ENCODE peak calls at places on chromosomes 13 and 19, in nine cellular contexts. A is spleen, K is breast epithelium, Y is HepG2, B is stomach, H is endothelial cell of umbilical vein, X is sigmoid colon, M is GM12892, I is GM23338. D is an unnamed sample.

GRCh38 chr13:52599037-52599852 is 43.0 kb upstream of the HNRNPA1L2 start:
- DNase-seq in M (no peak), K (peak), A (no peak), B (no peak), I (no peak), X (no peak), H (peak), Y (no peak), D (peak)

GRCh38 chr13:104949840-104950805 is 1585.3 kb downstream of the EFNB2 start:
- DNase-seq in A (no peak), B (no peak), H (no peak), M (no peak), K (no peak), Y (no peak), X (no peak), I (no peak), D (no peak)

GRCh38 chr19:39927524-39928356 is 6.7 kb downstream of the FCGBP start:
- DNase-seq in I (no peak), Y (no peak), M (no peak), B (peak), K (no peak), A (no peak), X (no peak), H (no peak), D (no peak)

GRCh38 chr13:111629933-111630332 is 309.5 kb downstream of the TEX29 start:
- DNase-seq in H (no peak), A (no peak), I (no peak), Y (no peak), M (no peak), B (no peak), X (no peak), K (no peak), D (no peak)

GRCh38 chr13:106153876-106154275 is 381.6 kb downstream of the EFNB2 start:
- DNase-seq in M (no peak), Y (no peak), H (no peak), K (no peak), I (no peak), B (no peak), A (no peak), X (no peak), D (no peak)

GRCh38 chr19:39327990-39328705 is 7.5 kb upstream of the LRFN1 start:
- DNase-seq in M (peak), H (peak), Y (peak), A (peak), I (peak), X (peak), B (peak), K (peak), D (no peak)

GRCh38 chr13:77313923-77314322 is 13.0 kb downstream of the MYCBP2 start:
- DNase-seq in Y (no peak), X (no peak), A (no peak), B (no peak), K (no peak), I (no peak), M (no peak), H (no peak), D (no peak)

GRCh38 chr19:27833031-27833430 is 1379.9 kb downstream of the UQCRFS1 start:
- DNase-seq in K (no peak), X (no peak), I (no peak), A (no peak), H (no peak), M (no peak), B (no peak), Y (no peak), D (no peak)

GRCh38 chr13:25247345-25247744 is 39.9 kb downstream of the MTMR6 start:
- DNase-seq in K (no peak), X (no peak), Y (no peak), H (no peak), A (no peak), B (no peak), I (no peak), M (no peak), D (no peak)

GRCh38 chr19:36182612-36183454 is 30.6 kb upstream of the COX7A1 start:
- DNase-seq in I (peak), B (no peak), M (no peak), A (no peak), K (no peak), X (no peak), H (no peak), Y (no peak), D (no peak)

GRCh38 chr19:29610574-29611271 is 4.6 kb downstream of the POP4 start:
- DNase-seq in Y (peak), H (peak), M (peak), A (peak), X (peak), K (peak), B (peak), I (peak), D (no peak)
- TF ChIP-seq POLR2AphosphoS5 in Y (no peak), H (no peak), M (no peak), A (no peak), X (no peak), K (no peak), B (peak), I (no peak), D (no peak)

GRCh38 chr19:13054605-13055212 is 47.9 kb downstream of the LYL1 start:
- DNase-seq in B (no peak), Y (no peak), I (no peak), A (no peak), M (no peak), K (no peak), X (peak), H (no peak), D (no peak)

GRCh38 chr19:13057147-13057572 is 45.5 kb downstream of the LYL1 start:
- DNase-seq in X (no peak), B (peak), I (no peak), M (no peak), K (no peak), A (no peak), H (peak), Y (peak), D (no peak)

GRCh38 chr19:13053761-13054604 is 48.7 kb downstream of the LYL1 start:
- DNase-seq in A (no peak), H (peak), M (no peak), X (peak), B (peak), K (peak), I (peak), Y (peak), D (no peak)

GRCh38 chr19:13056052-13056660 is 46.5 kb downstream of the LYL1 start:
- DNase-seq in Y (no peak), B (peak), A (no peak), X (peak), K (peak), H (no peak), I (peak), M (no peak), D (no peak)

DNA sequence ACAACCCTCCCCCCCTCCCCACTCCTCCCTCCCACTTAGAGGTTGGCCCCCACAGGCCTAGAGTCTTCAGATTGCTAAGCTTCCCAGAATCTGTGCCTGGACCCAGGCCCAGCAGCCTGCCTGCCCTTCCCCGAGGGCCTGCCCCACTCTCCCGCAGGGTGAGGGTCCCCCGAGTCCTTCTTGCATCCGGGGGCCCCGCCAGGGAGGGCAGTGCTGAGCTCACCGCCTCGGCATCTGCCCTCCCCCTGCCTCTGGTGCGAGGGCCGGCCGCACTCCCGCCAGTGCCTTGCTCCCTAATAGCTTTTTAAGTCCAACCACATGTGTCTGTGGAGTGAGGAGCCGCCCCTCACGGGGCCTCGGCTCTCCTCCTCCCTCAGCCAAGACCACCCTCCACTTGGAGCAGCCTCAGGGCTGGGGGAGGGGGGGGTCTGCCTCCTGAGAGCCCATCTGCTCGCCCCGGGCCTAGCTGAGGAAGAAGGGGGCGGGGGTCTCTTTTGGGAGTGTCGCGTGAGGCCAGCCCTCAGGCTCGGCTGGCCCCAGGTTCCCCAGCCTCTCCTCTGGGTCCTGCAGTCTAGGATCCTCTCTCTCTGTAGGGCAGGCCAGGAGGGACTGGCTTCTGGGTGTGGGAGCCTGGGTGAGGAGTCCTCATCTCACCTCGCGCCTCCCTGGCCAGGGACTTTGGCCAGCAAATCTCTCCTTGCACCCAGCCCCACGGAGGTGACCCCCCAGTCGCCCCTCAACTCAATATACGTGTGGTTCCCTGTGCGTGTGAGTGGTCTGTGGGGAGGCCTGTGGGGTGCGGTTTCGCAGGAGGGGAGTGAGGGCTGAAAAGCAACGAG is 47.2 kb downstream of the LYL1 start:
- DNase-seq in Y (no peak), K (peak), I (peak), B (peak), M (no peak), X (peak), H (peak), A (no peak), D (no peak)
- TF ChIP-seq POLR2AphosphoS5 in Y (no peak), K (no peak), I (no peak), B (no peak), M (no peak), X (peak), H (no peak), A (peak), D (peak)

GRCh38 chr13:87889241-87889640 is 218.1 kb downstream of the SLITRK5 start:
- DNase-seq in Y (no peak), I (no peak), H (no peak), K (no peak), B (no peak), M (no peak), X (no peak), A (no peak), D (no peak)
- TF ChIP-seq POLR2AphosphoS5 in Y (no peak), I (no peak), H (no peak), K (no peak), B (no peak), M (no peak), X (no peak), A (no peak), D (no peak)

GRCh38 chr13:49113526-49114286 is 106.4 kb upstream of the MLNR start:
- DNase-seq in H (peak), K (no peak), B (no peak), Y (peak), A (no peak), M (no peak), I (no peak), X (no peak), D (no peak)

GRCh38 chr13:49108204-49108603 is 111.9 kb upstream of the MLNR start:
- DNase-seq in H (no peak), M (no peak), B (no peak), A (no peak), K (no peak), I (no peak), Y (no peak), X (no peak), D (no peak)

GRCh38 chr13:49112782-49113525 is 107.2 kb upstream of the MLNR start:
- DNase-seq in A (no peak), M (no peak), K (no peak), Y (no peak), B (no peak), I (peak), H (no peak), X (no peak), D (no peak)

DNA sequence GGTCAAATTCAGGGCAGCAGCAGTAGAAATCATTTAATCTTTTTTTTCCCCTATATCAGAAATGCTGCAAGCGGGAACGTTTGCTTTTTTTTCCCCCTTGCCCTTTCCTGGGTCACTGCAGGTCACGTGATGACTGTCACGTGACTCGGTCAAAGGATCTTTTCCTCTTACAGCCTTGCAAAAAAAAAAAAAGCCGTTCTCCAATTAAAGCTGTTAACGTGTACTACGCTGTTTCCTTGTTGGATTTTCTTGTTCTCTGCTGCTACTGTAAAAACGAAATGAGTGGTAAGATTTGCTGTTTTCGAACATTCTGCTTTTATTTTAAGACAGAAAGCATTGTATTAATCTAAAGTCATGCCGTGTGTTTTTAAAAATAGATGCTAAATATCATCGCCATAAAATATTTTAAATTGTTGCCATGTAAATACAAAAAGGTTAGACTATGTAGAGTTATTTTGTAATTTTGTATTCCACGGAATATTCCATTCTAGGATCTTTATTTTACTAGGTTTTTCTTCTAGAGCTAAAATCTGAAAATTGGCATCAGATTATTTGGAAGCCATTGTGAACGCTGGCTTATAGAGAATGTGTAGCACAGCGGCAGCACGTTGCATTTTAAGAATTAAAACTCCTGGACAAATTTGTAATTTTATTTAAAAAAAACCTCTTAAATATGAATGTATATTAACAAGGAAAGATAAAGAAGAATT is 109.9 kb upstream of the MLNR start:
- DNase-seq in X (peak), I (peak), Y (peak), K (peak), B (peak), H (peak), A (peak), M (peak), D (peak)
- TF ChIP-seq POLR2AphosphoS5 in X (peak), I (no peak), Y (peak), K (no peak), B (peak), H (peak), A (no peak), M (no peak), D (peak)

DNA sequence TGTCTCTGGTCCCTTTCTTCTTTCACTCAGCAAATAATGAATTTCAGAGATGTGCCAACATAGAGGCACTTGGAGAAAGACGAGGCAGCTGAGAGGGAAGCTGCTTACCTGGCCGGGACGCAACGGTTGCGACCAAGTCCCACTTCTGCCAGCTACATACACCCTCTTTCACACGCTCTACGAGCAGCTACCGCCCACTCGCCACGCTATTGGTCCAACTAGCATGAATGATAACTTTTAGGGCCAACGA is 773 bp upstream of the CNOT3 start:
- DNase-seq in I (no peak), Y (no peak), X (no peak), K (no peak), H (no peak), B (no peak), A (no peak), M (no peak), D (no peak)
- TF ChIP-seq POLR2AphosphoS5 in I (peak), Y (peak), X (no peak), K (peak), H (no peak), B (peak), A (no peak), M (peak), D (peak)

GRCh38 chr19:16113727-16114126 is 2.0 kb downstream of the RAB8A start:
- DNase-seq in M (no peak), I (no peak), H (no peak), X (no peak), B (no peak), K (no peak), A (no peak), Y (no peak), D (no peak)
- TF ChIP-seq POLR2AphosphoS5 in M (no peak), I (no peak), H (no peak), X (no peak), B (no peak), K (no peak), A (no peak), Y (no peak), D (no peak)

DNA sequence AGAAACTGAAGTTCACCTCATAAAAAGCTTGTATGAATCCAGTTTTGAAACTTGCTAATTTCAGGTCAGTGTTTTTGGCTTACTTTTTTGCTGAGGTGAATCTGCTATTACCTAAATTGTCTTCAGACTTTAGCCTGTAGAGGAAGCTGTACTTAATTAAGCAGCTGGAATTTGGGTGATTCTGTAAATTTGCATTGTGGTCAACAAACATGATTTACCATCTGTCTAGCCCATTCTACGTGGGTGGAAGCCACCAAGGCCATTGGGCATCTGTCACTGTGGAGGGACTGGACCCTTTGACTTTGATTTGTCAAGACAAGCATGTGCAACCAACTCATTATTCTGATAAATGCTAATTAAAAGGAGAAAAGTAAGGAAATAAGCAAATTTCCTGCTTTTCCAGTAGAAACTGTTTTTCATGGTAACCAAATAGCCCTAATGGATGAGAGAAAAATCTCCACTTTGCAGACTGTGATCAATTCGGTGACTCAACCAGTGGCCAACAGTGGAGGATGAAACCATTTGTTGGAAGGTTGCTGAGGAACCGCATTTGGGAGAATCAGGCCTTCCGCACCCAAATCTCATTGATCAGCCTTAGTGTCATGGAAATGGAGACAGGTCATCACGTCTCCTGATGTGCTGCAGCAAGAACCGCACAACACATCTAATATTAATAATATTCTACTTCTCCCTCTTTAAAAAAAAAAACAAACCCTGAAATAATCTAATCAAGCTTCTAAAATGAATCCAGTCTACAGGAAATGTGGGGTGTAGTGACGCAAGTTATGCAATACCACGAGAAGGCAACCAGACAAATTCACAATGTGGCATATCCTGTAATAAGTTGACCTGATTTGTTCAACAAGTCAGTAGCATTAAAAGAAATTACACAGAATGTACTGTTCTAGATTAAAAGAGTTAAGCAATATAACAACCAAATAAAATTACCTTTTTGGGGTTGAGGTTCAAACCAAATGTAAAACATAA is 54.3 kb downstream of the GARRE1 start:
- DNase-seq in M (no peak), Y (no peak), X (peak), B (no peak), A (no peak), H (no peak), I (no peak), K (no peak), D (peak)
- TF ChIP-seq POLR2AphosphoS5 in M (no peak), Y (no peak), X (no peak), B (no peak), A (no peak), H (no peak), I (no peak), K (no peak), D (no peak)

GRCh38 chr13:114025432-114026127 is 51.7 kb upstream of the C13orf46 start:
- DNase-seq in I (no peak), K (no peak), X (peak), A (no peak), H (no peak), Y (no peak), M (no peak), B (no peak), D (no peak)

GRCh38 chr13:114024603-114025431 is 50.9 kb upstream of the C13orf46 start:
- DNase-seq in K (no peak), A (no peak), I (no peak), X (no peak), M (peak), B (no peak), H (no peak), Y (no peak), D (no peak)

GRCh38 chr13:114027826-114028225 is 54.0 kb upstream of the C13orf46 start:
- DNase-seq in B (no peak), Y (no peak), X (no peak), M (no peak), K (no peak), A (no peak), H (no peak), I (no peak), D (no peak)

GRCh38 chr13:114026128-114026880 is 52.4 kb upstream of the C13orf46 start:
- DNase-seq in K (no peak), M (no peak), X (no peak), B (no peak), H (no peak), A (no peak), I (no peak), Y (no peak), D (no peak)

GRCh38 chr13:114027046-114027760 is 53.3 kb upstream of the C13orf46 start:
- DNase-seq in A (no peak), K (no peak), I (no peak), H (peak), Y (no peak), X (no peak), M (no peak), B (no peak), D (no peak)
- TF ChIP-seq POLR2AphosphoS5 in A (peak), K (no peak), I (no peak), H (no peak), Y (no peak), X (no peak), M (no peak), B (no peak), D (no peak)

DNA sequence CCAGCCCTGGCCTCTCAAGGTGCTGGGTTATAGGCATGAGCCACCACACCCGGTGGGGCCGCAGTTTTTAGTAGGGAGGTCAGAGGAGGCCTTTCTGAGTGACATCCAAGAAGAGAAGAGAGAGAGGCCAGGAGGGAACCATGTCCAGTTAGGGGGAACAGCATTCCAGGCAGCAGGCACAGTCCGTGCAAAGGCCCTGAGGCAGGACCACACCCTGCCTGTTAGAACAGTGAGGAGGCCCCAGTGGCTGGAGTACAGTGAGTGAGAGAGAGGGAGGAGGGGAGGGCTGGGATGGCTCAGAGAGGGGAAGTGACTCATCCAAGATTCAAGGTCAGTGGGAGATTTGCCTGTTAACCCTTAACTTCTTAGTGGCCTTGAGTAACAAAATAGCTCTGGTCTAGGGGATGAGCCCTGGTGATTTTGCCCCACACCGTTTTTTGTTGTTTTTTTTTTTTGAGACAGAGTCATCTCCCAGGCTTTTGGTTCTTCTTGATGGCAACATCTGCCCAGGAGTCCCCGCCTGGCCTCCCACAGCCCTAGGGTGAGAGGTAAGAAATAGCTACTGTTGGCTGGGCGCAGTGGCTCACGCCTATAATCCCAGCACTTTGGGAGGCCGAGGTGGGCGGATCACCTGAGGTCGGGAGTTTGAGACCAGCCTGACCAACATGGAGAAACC is 2.7 kb upstream of the PLIN3 start:
- DNase-seq in A (peak), K (no peak), I (peak), Y (peak), X (no peak), M (no peak), H (peak), B (peak), D (no peak)
- TF ChIP-seq POLR2AphosphoS5 in A (no peak), K (no peak), I (no peak), Y (no peak), X (no peak), M (no peak), H (peak), B (peak), D (no peak)